ENCODE peak calls at places on chromosomes 1 and 21, in five cellular contexts. S is NCI-H1092, Q is endothelial cell, A is lung, V is mucosa of descending colon. Z is an unnamed sample.
A peak's percentile ranks its signal among the peaks of the same experiment; 100 is the strongest.

GRCh38 chr1:112990271-112990670 is 34.3 kb upstream of the SLC16A1 start:
- DNase-seq in Q (no peak), S (no peak), V (no peak), A (no peak), Z (no peak)

GRCh38 chr1:81379430-81379829 is 421.3 kb upstream of the ADGRL2 start:
- DNase-seq in V (no peak), Q (no peak), A (no peak), S (no peak), Z (no peak)

GRCh38 chr1:209803568-209803967 is 2.4 kb downstream of the IRF6 start:
- DNase-seq in Q (no peak), A (no peak), V (no peak), S (no peak), Z (no peak)

GRCh38 chr1:155022136-155022926 is 11.2 kb downstream of the DCST2 start:
- DNase-seq in Q (no peak), V (no peak), S (no peak), A (no peak), Z (no peak)

GRCh38 chr1:10631121-10631810 is 156.5 kb downstream of the PEX14 start:
- DNase-seq in A (no peak), Q (no peak), V (no peak), S (no peak), Z (no peak)

GRCh38 chr1:203227684-203228083 is 1.8 kb downstream of the CHIT1 start:
- DNase-seq in S (no peak), A (no peak), Q (no peak), V (no peak), Z (no peak)

GRCh38 chr21:36135391-36136094 is 664 bp downstream of the CBR3 start:
- DNase-seq in Q (peak; percentile 37), S (peak; percentile 49), A (peak; percentile 59), V (peak; percentile 76), Z (peak; percentile 8)

GRCh38 chr1:10252508-10252907 is 42.1 kb downstream of the KIF1B start:
- DNase-seq in S (no peak), A (no peak), Q (no peak), V (no peak), Z (no peak)

GRCh38 chr21:34899302-34899701 is 149.8 kb downstream of the RUNX1 start:
- DNase-seq in V (no peak), Q (no peak), S (no peak), A (no peak), Z (no peak)

GRCh38 chr1:1187938-1188337 is 14.3 kb downstream of the TTLL10 start:
- DNase-seq in A (no peak), V (no peak), S (no peak), Q (no peak), Z (no peak)

GRCh38 chr1:69534829-69535228 is 32.9 kb upstream of the LRRC7 start:
- DNase-seq in A (no peak), V (no peak), S (no peak), Q (no peak), Z (no peak)

GRCh38 chr1:150572918-150573647 is 6.3 kb downstream of the MCL1 start:
- DNase-seq in A (no peak), V (no peak), Q (no peak), S (no peak), Z (no peak)

GRCh38 chr1:65179148-65179547 is 31.1 kb downstream of the AK4 start:
- DNase-seq in A (no peak), Q (no peak), V (no peak), S (no peak), Z (no peak)

GRCh38 chr1:94463765-94464330 is 45.7 kb downstream of the ABCD3 start:
- DNase-seq in V (peak; percentile 67), Q (no peak), S (no peak), A (no peak), Z (peak; percentile 6)

GRCh38 chr1:170678196-170678595 is 14.3 kb downstream of the PRRX1 start:
- DNase-seq in S (no peak), Q (no peak), A (no peak), V (no peak), Z (no peak)

GRCh38 chr1:65069186-65069585 is 78.8 kb upstream of the AK4 start:
- DNase-seq in Q (no peak), S (no peak), V (peak; percentile 35), A (no peak), Z (no peak)

GRCh38 chr1:75130865-75131592 is 3.2 kb upstream of the LHX8 start:
- DNase-seq in S (no peak), Q (no peak), V (no peak), A (no peak), Z (no peak)

GRCh38 chr1:76254165-76255043 is 179.9 kb downstream of the ST6GALNAC3 start:
- DNase-seq in V (no peak), S (no peak), Q (no peak), A (no peak), Z (no peak)

GRCh38 chr1:58162952-58163550 is 383.5 kb downstream of the OMA1 start:
- DNase-seq in Q (peak; percentile 75), V (peak; percentile 70), S (peak; percentile 24), A (peak; percentile 50), Z (no peak)

GRCh38 chr1:20100632-20101355 is 18.5 kb downstream of the PLA2G2D start:
- DNase-seq in S (peak; percentile 25), A (peak; percentile 54), Q (peak; percentile 54), V (peak; percentile 55), Z (no peak)

GRCh38 chr1:25519624-25520023 is 23.8 kb upstream of the LDLRAP1 start:
- DNase-seq in Q (no peak), A (no peak), S (no peak), V (no peak), Z (no peak)

GRCh38 chr1:224438989-224439388 is 4.4 kb upstream of the WDR26 start:
- DNase-seq in A (peak; percentile 67), V (no peak), Q (no peak), S (no peak), Z (no peak)

GRCh38 chr21:39660596-39660995 is 47.9 kb downstream of the B3GALT5 start:
- DNase-seq in S (peak; percentile 51), A (no peak), Q (peak; percentile 52), V (peak; percentile 55), Z (peak; percentile 70)

GRCh38 chr1:87334351-87335174 is 5.9 kb downstream of the LMO4 start:
- DNase-seq in S (no peak), Q (peak; percentile 58), V (no peak), A (no peak), Z (no peak)

GRCh38 chr1:112689196-112689841 is 14.9 kb downstream of the MOV10 start:
- DNase-seq in A (no peak), S (no peak), V (no peak), Q (no peak), Z (no peak)

GRCh38 chr1:217569021-217569420 is 61.9 kb downstream of the GPATCH2 start:
- DNase-seq in A (no peak), Q (no peak), V (no peak), S (no peak), Z (no peak)

GRCh38 chr1:9404541-9404940 is 111.8 kb downstream of the SPSB1 start:
- DNase-seq in Q (no peak), S (no peak), A (no peak), V (no peak), Z (no peak)

GRCh38 chr1:36962991-36963390 is 71.3 kb downstream of the GRIK3 start:
- DNase-seq in A (no peak), V (no peak), Q (no peak), S (peak; percentile 40), Z (peak; percentile 41)

GRCh38 chr1:57615956-57616355 is 192.1 kb upstream of the DAB1 start:
- DNase-seq in V (no peak), A (no peak), Q (no peak), S (no peak), Z (no peak)

GRCh38 chr1:113701429-113701828 is 57.9 kb downstream of the PHTF1 start:
- DNase-seq in Q (no peak), A (no peak), S (no peak), V (no peak), Z (no peak)

GRCh38 chr1:116006486-116006964 is 30.2 kb downstream of the SLC22A15 start:
- DNase-seq in S (no peak), V (no peak), Q (no peak), A (no peak), Z (no peak)

GRCh38 chr1:156464825-156465452 is 35.6 kb downstream of the MEF2D start:
- DNase-seq in V (no peak), S (no peak), Q (no peak), A (no peak), Z (no peak)

GRCh38 chr1:98053471-98054366 is 132.9 kb upstream of the DPYD start:
- DNase-seq in A (peak; percentile 58), V (peak; percentile 59), Q (peak; percentile 83), S (no peak), Z (peak; percentile 30)

GRCh38 chr1:189131576-189131975 is 1346.1 kb downstream of the BRINP3 start:
- DNase-seq in S (no peak), Q (no peak), A (no peak), V (no peak), Z (no peak)

GRCh38 chr1:58874757-58875755 is 91.2 kb upstream of the JUN start:
- DNase-seq in S (peak; percentile 79), A (peak; percentile 46), Q (no peak), V (no peak), Z (no peak)

Z was measured in DMS 273 treated with DMSO at 0.1 percent for 48 hours.